ENCODE peak calls at places on chromosome 9, in five cellular contexts. One of them, this sample, is unnamed. For H3K4me1, the result is how much of the 10 kb centered on the place peaks cover.

GRCh38 chr9:136409557-136410455 is 608 bp downstream of the ENTR1 start:
- DNase-seq in neuronal stem cell: no peak
- DNase-seq in left ventricle myocardium inferior: no peak
- DNase-seq in HAP-1: no peak
- DNase-seq in effector memory CD4-positive, alpha-beta T cell: no peak
- DNase-seq in this sample: peak

GRCh38 chr9:134532084-134532483 is 109.5 kb upstream of the COL5A1 start:
- DNase-seq in neuronal stem cell: no peak
- DNase-seq in left ventricle myocardium inferior: no peak
- DNase-seq in HAP-1: no peak
- DNase-seq in effector memory CD4-positive, alpha-beta T cell: no peak
- DNase-seq in this sample: no peak

GRCh38 chr9:28341913-28342312 is 768.6 kb upstream of the C9orf72 start:
- DNase-seq in neuronal stem cell: no peak
- DNase-seq in left ventricle myocardium inferior: no peak
- DNase-seq in HAP-1: no peak
- DNase-seq in effector memory CD4-positive, alpha-beta T cell: no peak
- DNase-seq in this sample: no peak

GRCh38 chr9:72041775-72042194 is 18.6 kb downstream of the C9orf57 start:
- DNase-seq in neuronal stem cell: no peak
- DNase-seq in left ventricle myocardium inferior: peak
- DNase-seq in HAP-1: no peak
- DNase-seq in effector memory CD4-positive, alpha-beta T cell: no peak
- DNase-seq in this sample: no peak

GRCh38 chr9:117425562-117425961 is 10.7 kb upstream of the ASTN2 start:
- DNase-seq in neuronal stem cell: no peak
- DNase-seq in left ventricle myocardium inferior: no peak
- DNase-seq in HAP-1: no peak
- DNase-seq in effector memory CD4-positive, alpha-beta T cell: no peak
- DNase-seq in this sample: no peak

GRCh38 chr9:137880160-137880975 is 2.8 kb downstream of the CACNA1B start:
- DNase-seq in neuronal stem cell: no peak
- DNase-seq in left ventricle myocardium inferior: no peak
- DNase-seq in HAP-1: no peak
- DNase-seq in effector memory CD4-positive, alpha-beta T cell: no peak
- DNase-seq in this sample: no peak

GRCh38 chr9:34493972-34494535 is 28.7 kb downstream of the ENHO start:
- DNase-seq in neuronal stem cell: peak
- DNase-seq in left ventricle myocardium inferior: peak
- DNase-seq in HAP-1: no peak
- DNase-seq in effector memory CD4-positive, alpha-beta T cell: no peak
- DNase-seq in this sample: peak

GRCh38 chr9:129996161-129996849 is 46.7 kb downstream of the FNBP1 start:
- DNase-seq in neuronal stem cell: no peak
- DNase-seq in left ventricle myocardium inferior: no peak
- DNase-seq in HAP-1: no peak
- DNase-seq in effector memory CD4-positive, alpha-beta T cell: no peak
- DNase-seq in this sample: no peak

GRCh38 chr9:137083418-137084004 is 3.3 kb upstream of the MAN1B1 start:
- DNase-seq in neuronal stem cell: no peak
- DNase-seq in left ventricle myocardium inferior: no peak
- DNase-seq in HAP-1: no peak
- DNase-seq in effector memory CD4-positive, alpha-beta T cell: no peak
- DNase-seq in this sample: peak

GRCh38 chr9:134178781-134179551 is 14.6 kb upstream of the RNU6ATAC start:
- DNase-seq in neuronal stem cell: no peak
- DNase-seq in left ventricle myocardium inferior: peak
- DNase-seq in HAP-1: no peak
- DNase-seq in effector memory CD4-positive, alpha-beta T cell: no peak
- DNase-seq in this sample: no peak

GRCh38 chr9:97696025-97696822 is 916 bp downstream of the XPA start:
- DNase-seq in neuronal stem cell: no peak
- DNase-seq in left ventricle myocardium inferior: no peak
- DNase-seq in HAP-1: peak
- DNase-seq in effector memory CD4-positive, alpha-beta T cell: no peak
- DNase-seq in this sample: no peak

GRCh38 chr9:116174347-116174746 is 20.8 kb downstream of the PAPPA start:
- DNase-seq in neuronal stem cell: no peak
- DNase-seq in left ventricle myocardium inferior: no peak
- DNase-seq in HAP-1: no peak
- DNase-seq in effector memory CD4-positive, alpha-beta T cell: no peak
- DNase-seq in this sample: no peak

GRCh38 chr9:68608763-68609162 is 68.1 kb upstream of the TMEM252 start:
- DNase-seq in neuronal stem cell: no peak
- DNase-seq in left ventricle myocardium inferior: no peak
- DNase-seq in HAP-1: no peak
- DNase-seq in effector memory CD4-positive, alpha-beta T cell: no peak
- DNase-seq in this sample: no peak

GRCh38 chr9:120383611-120383998 is 196.4 kb downstream of the CDK5RAP2 start:
- DNase-seq in neuronal stem cell: peak
- DNase-seq in left ventricle myocardium inferior: no peak
- DNase-seq in HAP-1: no peak
- DNase-seq in effector memory CD4-positive, alpha-beta T cell: no peak
- DNase-seq in this sample: no peak

GRCh38 chr9:134755221-134755907 is 113.8 kb downstream of the COL5A1 start:
- DNase-seq in neuronal stem cell: no peak
- DNase-seq in left ventricle myocardium inferior: no peak
- DNase-seq in HAP-1: no peak
- DNase-seq in effector memory CD4-positive, alpha-beta T cell: no peak
- DNase-seq in this sample: no peak

GRCh38 chr9:109889456-109889855 is 109.5 kb downstream of the PALM2AKAP2 start:
- DNase-seq in neuronal stem cell: no peak
- DNase-seq in left ventricle myocardium inferior: no peak
- DNase-seq in HAP-1: no peak
- DNase-seq in effector memory CD4-positive, alpha-beta T cell: no peak
- DNase-seq in this sample: no peak

DNA sequence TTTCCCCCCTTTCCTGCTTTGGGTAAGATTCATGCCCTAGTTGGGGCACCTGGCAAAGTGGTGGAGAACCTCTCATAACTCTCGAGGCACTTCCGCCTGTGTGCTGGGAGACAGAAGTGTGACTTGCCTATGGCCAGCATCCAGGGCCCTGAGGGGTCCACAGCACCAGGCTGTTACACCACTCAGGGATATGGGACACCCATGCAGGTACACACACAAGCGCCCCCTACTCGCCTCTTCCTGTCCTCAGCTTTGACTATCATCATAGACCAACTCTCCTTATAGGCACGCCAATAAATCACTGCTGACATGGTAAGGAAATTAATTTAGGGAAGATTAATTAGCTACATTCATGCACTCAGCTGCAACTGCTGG is 45.4 kb downstream of the SHB start:
- DNase-seq in neuronal stem cell: no peak
- DNase-seq in left ventricle myocardium inferior: no peak
- DNase-seq in HAP-1: no peak
- DNase-seq in effector memory CD4-positive, alpha-beta T cell: no peak
- DNase-seq in this sample: no peak
- H3K4me1 ChIP-seq in neuronal stem cell: half or more
- H3K4me1 ChIP-seq in left ventricle myocardium inferior: half or more
- H3K4me1 ChIP-seq in HAP-1: under half
- H3K4me1 ChIP-seq in effector memory CD4-positive, alpha-beta T cell: under half
- H3K4me1 ChIP-seq in this sample: half or more

GRCh38 chr9:73753171-73753570 is 601.5 kb downstream of the ANXA1 start:
- DNase-seq in neuronal stem cell: no peak
- DNase-seq in left ventricle myocardium inferior: no peak
- DNase-seq in HAP-1: no peak
- DNase-seq in effector memory CD4-positive, alpha-beta T cell: no peak
- DNase-seq in this sample: no peak
- H3K4me1 ChIP-seq in neuronal stem cell: under half
- H3K4me1 ChIP-seq in left ventricle myocardium inferior: under half
- H3K4me1 ChIP-seq in HAP-1: under half
- H3K4me1 ChIP-seq in effector memory CD4-positive, alpha-beta T cell: under half
- H3K4me1 ChIP-seq in this sample: under half

DNA sequence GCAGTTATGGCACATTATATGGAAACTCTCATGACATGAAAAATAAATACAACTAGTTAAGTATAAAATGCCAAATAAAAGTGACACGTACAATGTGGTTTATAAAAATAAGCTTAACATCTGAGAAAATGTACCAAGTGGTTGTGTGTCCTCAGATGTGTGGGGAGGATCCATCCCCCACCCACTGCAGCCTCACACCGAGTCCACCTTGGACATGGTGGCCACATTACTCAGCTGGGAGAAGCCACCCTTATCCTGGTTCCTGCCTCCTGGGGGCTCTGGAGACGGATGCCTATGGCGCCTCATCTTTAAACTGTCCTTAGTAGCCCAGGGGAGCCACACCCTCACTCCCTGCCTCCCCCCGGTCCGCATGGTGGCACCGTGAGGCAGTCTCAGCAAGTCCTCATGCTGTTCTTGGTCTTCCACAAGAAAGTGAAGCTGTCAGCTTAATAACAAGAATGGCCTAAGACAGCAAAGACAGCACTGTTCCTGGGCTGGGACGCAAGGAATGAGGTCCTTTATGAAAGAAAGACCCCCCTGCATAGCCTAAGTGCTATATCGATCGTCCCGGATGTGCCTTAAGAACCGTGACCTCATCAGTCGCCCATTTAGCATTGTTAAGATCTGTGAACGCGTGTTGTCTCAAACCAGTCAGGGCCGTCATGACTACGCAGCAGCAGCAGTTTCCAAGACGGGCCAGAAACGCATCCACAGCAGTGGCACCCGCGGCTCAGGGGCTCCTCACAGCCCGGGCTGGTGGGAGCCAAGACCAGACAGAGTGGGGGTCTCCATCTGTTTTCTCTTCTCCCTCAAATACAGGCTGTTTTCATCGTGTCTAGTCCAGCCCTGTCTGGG is 56.4 kb downstream of the IPPK start:
- DNase-seq in neuronal stem cell: no peak
- DNase-seq in left ventricle myocardium inferior: no peak
- DNase-seq in HAP-1: no peak
- DNase-seq in effector memory CD4-positive, alpha-beta T cell: no peak
- DNase-seq in this sample: no peak
- H3K4me1 ChIP-seq in neuronal stem cell: under half
- H3K4me1 ChIP-seq in left ventricle myocardium inferior: under half
- H3K4me1 ChIP-seq in HAP-1: under half
- H3K4me1 ChIP-seq in effector memory CD4-positive, alpha-beta T cell: under half
- H3K4me1 ChIP-seq in this sample: under half

GRCh38 chr9:111902396-111903147 is 6.0 kb downstream of the UGCG start:
- DNase-seq in neuronal stem cell: no peak
- DNase-seq in left ventricle myocardium inferior: no peak
- DNase-seq in HAP-1: no peak
- DNase-seq in effector memory CD4-positive, alpha-beta T cell: no peak
- DNase-seq in this sample: no peak

GRCh38 chr9:111900081-111900805 is 3.6 kb downstream of the UGCG start:
- DNase-seq in neuronal stem cell: no peak
- DNase-seq in left ventricle myocardium inferior: no peak
- DNase-seq in HAP-1: no peak
- DNase-seq in effector memory CD4-positive, alpha-beta T cell: no peak
- DNase-seq in this sample: no peak

GRCh38 chr9:111898331-111899096 is 1.9 kb downstream of the UGCG start:
- DNase-seq in neuronal stem cell: no peak
- DNase-seq in left ventricle myocardium inferior: no peak
- DNase-seq in HAP-1: no peak
- DNase-seq in effector memory CD4-positive, alpha-beta T cell: no peak
- DNase-seq in this sample: no peak

GRCh38 chr9:111903996-111904395 is 7.4 kb downstream of the UGCG start:
- DNase-seq in neuronal stem cell: no peak
- DNase-seq in left ventricle myocardium inferior: no peak
- DNase-seq in HAP-1: no peak
- DNase-seq in effector memory CD4-positive, alpha-beta T cell: no peak
- DNase-seq in this sample: no peak

GRCh38 chr9:111900934-111901612 is 4.5 kb downstream of the UGCG start:
- DNase-seq in neuronal stem cell: no peak
- DNase-seq in left ventricle myocardium inferior: no peak
- DNase-seq in HAP-1: no peak
- DNase-seq in effector memory CD4-positive, alpha-beta T cell: no peak
- DNase-seq in this sample: no peak
- H3K4me1 ChIP-seq in neuronal stem cell: under half
- H3K4me1 ChIP-seq in left ventricle myocardium inferior: half or more
- H3K4me1 ChIP-seq in HAP-1: under half
- H3K4me1 ChIP-seq in effector memory CD4-positive, alpha-beta T cell: under half
- H3K4me1 ChIP-seq in this sample: under half

DNA sequence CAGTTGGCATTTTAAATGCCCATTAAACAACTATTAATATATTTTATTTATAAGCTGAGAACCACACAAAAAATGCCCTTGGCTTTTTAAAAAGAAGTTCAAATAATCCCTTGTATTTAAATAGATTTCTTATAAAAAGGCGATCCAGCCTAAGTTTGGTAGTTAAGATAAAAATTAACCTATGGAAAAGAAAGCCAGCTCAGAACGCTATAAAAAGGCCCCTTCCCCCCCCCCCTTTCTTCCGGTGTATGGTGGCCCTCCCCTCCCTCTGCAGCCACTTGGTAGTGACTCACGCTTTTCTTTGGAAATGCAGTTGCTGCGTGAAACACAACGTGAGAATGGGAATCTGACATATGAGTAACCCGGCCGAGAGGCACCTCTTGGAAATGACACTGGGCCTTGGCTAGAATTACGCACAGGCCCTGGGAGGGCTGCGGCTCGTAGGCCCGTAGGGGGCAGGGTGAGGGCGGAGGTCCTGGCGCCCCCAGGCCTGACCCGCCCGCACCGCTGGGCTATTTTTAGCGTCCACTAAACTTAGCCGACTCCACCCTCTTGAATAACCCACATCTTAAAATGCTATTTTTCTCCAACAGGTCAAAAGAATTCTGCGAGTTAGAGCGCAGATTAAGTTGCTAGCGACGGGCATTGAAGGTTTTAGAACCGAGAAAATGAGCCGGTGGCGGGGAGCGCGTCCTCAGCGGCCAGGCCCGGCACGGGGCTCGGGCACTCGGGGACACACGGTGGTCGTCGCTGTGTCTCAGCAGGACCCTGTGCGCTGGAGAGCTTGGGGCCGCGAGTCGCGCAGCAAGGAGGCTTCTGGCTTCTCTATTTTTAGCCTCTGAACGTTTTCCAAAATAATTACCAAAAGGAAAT is 168.7 kb downstream of the AUH start:
- DNase-seq in neuronal stem cell: peak
- DNase-seq in left ventricle myocardium inferior: peak
- DNase-seq in HAP-1: peak
- DNase-seq in effector memory CD4-positive, alpha-beta T cell: peak
- DNase-seq in this sample: peak
- H3K4me1 ChIP-seq in neuronal stem cell: under half
- H3K4me1 ChIP-seq in left ventricle myocardium inferior: half or more
- H3K4me1 ChIP-seq in HAP-1: under half
- H3K4me1 ChIP-seq in effector memory CD4-positive, alpha-beta T cell: under half
- H3K4me1 ChIP-seq in this sample: under half

This sample was measured in neural progenitor cell.